ENCODE peak calls at places on chromosomes 16 and 17, in seven cellular contexts. M, O, T, E, G, H and R are unnamed samples. For H3K27me3 and H3K4me1, the result is how much of the 10 kb centered on the place peaks cover.

GRCh38 chr16:66044089-66044488 is 322.4 kb upstream of the CDH5 start:
- DNase-seq in M (no peak), O (no peak), T (no peak), E (no peak), G (no peak), H (no peak), R (no peak)

GRCh38 chr17:20919990-20920812 is 122.6 kb downstream of the USP22 start:
- DNase-seq in M (no peak), O (no peak), T (no peak), E (no peak), G (no peak), H (no peak), R (no peak)

GRCh38 chr16:4954714-4955113 is 3.4 kb upstream of the SEC14L5 start:
- DNase-seq in M (no peak), O (no peak), T (no peak), E (no peak), G (no peak), H (no peak), R (no peak)

GRCh38 chr17:61505846-61506627 is 53.8 kb downstream of the TBX4 start:
- DNase-seq in M (no peak), O (no peak), T (no peak), E (no peak), G (no peak), H (no peak), R (no peak)

GRCh38 chr16:7268182-7268581 is 64.5 kb upstream of the RBFOX1 start:
- DNase-seq in M (peak), O (no peak), T (no peak), E (no peak), G (no peak), H (peak), R (no peak)

GRCh38 chr17:82235775-82236141 is 6.9 kb downstream of the SLC16A3 start:
- DNase-seq in M (no peak), O (no peak), T (no peak), E (no peak), G (no peak), H (no peak), R (no peak)

GRCh38 chr16:66750279-66751134 is 902 bp downstream of the DYNC1LI2 start:
- DNase-seq in M (no peak), O (no peak), T (no peak), E (no peak), G (no peak), H (no peak), R (no peak)

GRCh38 chr16:51155901-51156810 is 5.1 kb upstream of the SALL1 start:
- DNase-seq in M (peak), O (no peak), T (no peak), E (no peak), G (no peak), H (no peak), R (no peak)

GRCh38 chr16:7350801-7351200 is 18.2 kb downstream of the RBFOX1 start:
- DNase-seq in M (no peak), O (no peak), T (no peak), E (no peak), G (no peak), H (no peak), R (no peak)

GRCh38 chr17:74601944-74602572 is 10.0 kb upstream of the CD300LD start:
- DNase-seq in M (peak), O (no peak), T (peak), E (no peak), G (no peak), H (no peak), R (no peak)

GRCh38 chr17:17077861-17078732 is 35.8 kb downstream of the MPRIP start:
- DNase-seq in M (no peak), O (no peak), T (no peak), E (no peak), G (no peak), H (no peak), R (no peak)

GRCh38 chr16:24273511-24273910 is 17.4 kb downstream of the CACNG3 start:
- DNase-seq in M (no peak), O (no peak), T (no peak), E (no peak), G (no peak), H (no peak), R (no peak)

GRCh38 chr16:75258807-75259141 is 7.3 kb upstream of the BCAR1 start:
- DNase-seq in M (no peak), O (peak), T (no peak), E (no peak), G (no peak), H (peak), R (no peak)

GRCh38 chr17:27446569-27447301 is 9.5 kb upstream of the KSR1 start:
- DNase-seq in M (no peak), O (no peak), T (no peak), E (no peak), G (no peak), H (peak), R (no peak)

GRCh38 chr16:85246473-85246872 is 134.2 kb upstream of the CIBAR2 start:
- DNase-seq in M (no peak), O (no peak), T (no peak), E (no peak), G (no peak), H (no peak), R (no peak)

GRCh38 chr17:11086623-11087022 is 154.4 kb upstream of the SHISA6 start:
- DNase-seq in M (no peak), O (no peak), T (no peak), E (no peak), G (no peak), H (no peak), R (no peak)

GRCh38 chr17:30476726-30477082 is 504 bp upstream of the GOSR1 start:
- DNase-seq in M (peak), O (no peak), T (no peak), E (no peak), G (no peak), H (peak), R (no peak)

GRCh38 chr17:66306413-66306812 is 4.0 kb downstream of the PRKCA start:
- DNase-seq in M (no peak), O (no peak), T (no peak), E (no peak), G (no peak), H (no peak), R (no peak)

GRCh38 chr17:15109608-15110007 is 155.5 kb downstream of the PMP22 start:
- DNase-seq in M (peak), O (no peak), T (no peak), E (no peak), G (no peak), H (no peak), R (no peak)

GRCh38 chr17:72691601-72692000 is 400.9 kb downstream of the SLC39A11 start:
- DNase-seq in M (no peak), O (no peak), T (no peak), E (no peak), G (no peak), H (no peak), R (no peak)

GRCh38 chr16:20398603-20399002 is 5.9 kb downstream of the PDILT start:
- DNase-seq in M (no peak), O (no peak), T (no peak), E (no peak), G (no peak), H (no peak), R (no peak)

GRCh38 chr16:88936008-88936912 is 40.7 kb downstream of the CBFA2T3 start:
- DNase-seq in M (no peak), O (no peak), T (no peak), E (no peak), G (no peak), H (no peak), R (no peak)

GRCh38 chr17:62163847-62164246 is 98.8 kb upstream of the MED13 start:
- DNase-seq in M (no peak), O (no peak), T (no peak), E (peak), G (no peak), H (no peak), R (no peak)

GRCh38 chr17:38464251-38464722 is 36.0 kb downstream of the ARHGAP23 start:
- DNase-seq in M (no peak), O (peak), T (no peak), E (no peak), G (peak), H (peak), R (no peak)

GRCh38 chr16:70157477-70158260 is 15.9 kb upstream of the CLEC18C start:
- DNase-seq in M (no peak), O (no peak), T (no peak), E (peak), G (no peak), H (no peak), R (no peak)

GRCh38 chr16:54290203-54291106 is 3.9 kb upstream of the IRX3 start:
- DNase-seq in M (peak), O (no peak), T (no peak), E (no peak), G (no peak), H (no peak), R (no peak)

GRCh38 chr17:7929158-7930029 is at the start of gene KCNAB3:
- DNase-seq in M (peak), O (no peak), T (no peak), E (peak), G (no peak), H (no peak), R (no peak)
- H3K27me3 ChIP-seq in M (half or more), O (under half), T (under half), E (under half), G (under half), H (under half), R (under half)

GRCh38 chr17:79080349-79080748 is 5.7 kb downstream of the ENGASE start:
- DNase-seq in M (no peak), O (no peak), T (no peak), E (no peak), G (no peak), H (no peak), R (no peak)
- H3K4me1 ChIP-seq in M (under half), O (under half), T (under half), E (under half), G (under half), H (under half), R (under half)

GRCh38 chr17:44967026-44967906 is 837 bp downstream of the C1QL1 start:
- DNase-seq in M (peak), O (no peak), T (no peak), E (no peak), G (no peak), H (no peak), R (no peak)
- H3K27me3 ChIP-seq in M (half or more), O (under half), T (half or more), E (under half), G (half or more), H (half or more), R (under half)

GRCh38 chr17:12640364-12640763 is 25.3 kb upstream of the MYOCD start:
- DNase-seq in M (no peak), O (no peak), T (no peak), E (no peak), G (no peak), H (no peak), R (no peak)
- H3K4me1 ChIP-seq in M (under half), O (under half), T (under half), E (under half), G (under half), H (under half), R (under half)